ENCODE peak calls at places on chromosomes 12 and 14, in four cellular contexts. V is left cardiac atrium, Y is RPMI8226, K is non-pigmented ciliary epithelial cell. B is an unnamed sample.

GRCh38 chr14:32077081-32078029 is at the start of gene ARHGAP5:
- DNase-seq in K (no peak), V (no peak), Y (peak), B (peak)

GRCh38 chr14:65432361-65432948 is 19.9 kb downstream of the FUT8 start:
- DNase-seq in V (no peak), Y (no peak), K (no peak), B (no peak)

GRCh38 chr14:52369305-52369781 is 55.2 kb downstream of the PTGER2 start:
- DNase-seq in V (peak), K (no peak), Y (no peak), B (peak)

GRCh38 chr14:96086574-96087077 is 47.5 kb downstream of the C14orf132 start:
- DNase-seq in K (no peak), V (no peak), Y (no peak), B (no peak)

GRCh38 chr14:71497645-71498086 is 434.6 kb upstream of the RGS6 start:
- DNase-seq in Y (peak), K (no peak), V (no peak), B (no peak)

GRCh38 chr14:85535916-85536834 is 6.2 kb downstream of the FLRT2 start:
- DNase-seq in Y (no peak), V (no peak), K (no peak), B (no peak)

GRCh38 chr12:63907561-63907960 is 63.1 kb downstream of the SRGAP1 start:
- DNase-seq in V (no peak), Y (no peak), K (no peak), B (no peak)

GRCh38 chr12:45598761-45599160 is 130.7 kb upstream of the ARID2 start:
- DNase-seq in K (no peak), V (no peak), Y (no peak), B (no peak)

GRCh38 chr14:69999246-69999645 is 120.0 kb downstream of the SMOC1 start:
- DNase-seq in K (peak), Y (no peak), V (peak), B (no peak)

GRCh38 chr12:68854554-68854953 is 46.6 kb downstream of the MDM2 start:
- DNase-seq in Y (no peak), V (no peak), K (no peak), B (no peak)

GRCh38 chr14:101408077-101408831 is 153.0 kb upstream of the DIO3 start:
- DNase-seq in V (no peak), K (peak), Y (no peak), B (no peak)

GRCh38 chr12:19967001-19967400 is 401.3 kb upstream of the PDE3A start:
- DNase-seq in Y (no peak), V (no peak), K (no peak), B (no peak)

GRCh38 chr12:113467514-113468364 is 3.9 kb downstream of the LHX5 start:
- DNase-seq in K (no peak), Y (no peak), V (no peak), B (no peak)

GRCh38 chr12:27319394-27319793 is 13.2 kb upstream of the BMAL2 start:
- DNase-seq in V (no peak), K (peak), Y (no peak), B (no peak)

GRCh38 chr12:15474766-15475165 is 152.5 kb downstream of the PTPRO start:
- DNase-seq in V (no peak), K (no peak), Y (no peak), B (no peak)

GRCh38 chr12:81461163-81461562 is 298.0 kb downstream of the PPFIA2 start:
- DNase-seq in V (no peak), Y (no peak), K (no peak), B (no peak)

GRCh38 chr12:44385964-44386363 is 490.2 kb downstream of the NELL2 start:
- DNase-seq in Y (no peak), K (no peak), V (no peak), B (no peak)

GRCh38 chr12:51821423-51822260 is 26.9 kb downstream of the FIGNL2 start:
- DNase-seq in K (no peak), Y (no peak), V (peak), B (no peak)

GRCh38 chr12:90854136-90854689 is 100.8 kb downstream of the CCER1 start:
- DNase-seq in V (no peak), K (no peak), Y (peak), B (no peak)

GRCh38 chr12:132807295-132808222 is 21.1 kb downstream of the GOLGA3 start:
- DNase-seq in Y (no peak), K (no peak), V (no peak), B (no peak)

GRCh38 chr12:7190268-7191055 is 976 bp downstream of the PEX5 start:
- DNase-seq in K (no peak), V (peak), Y (peak), B (peak)

GRCh38 chr14:33914676-33915516 is 36.0 kb downstream of the EGLN3 start:
- DNase-seq in K (peak), Y (peak), V (no peak), B (no peak)

GRCh38 chr12:124855275-124855957 is 8.2 kb downstream of the SCARB1 start:
- DNase-seq in K (no peak), V (no peak), Y (no peak), B (no peak)

GRCh38 chr12:91094036-91094660 is 17.1 kb downstream of the LUM start:
- DNase-seq in K (no peak), V (no peak), Y (no peak), B (no peak)

GRCh38 chr12:55659486-55660385 is 23.0 kb downstream of the OR10P1 start:
- DNase-seq in V (peak), K (no peak), Y (peak), B (no peak)

GRCh38 chr14:105481886-105482454 is 4.7 kb upstream of the CRIP1 start:
- DNase-seq in V (peak), K (peak), Y (peak), B (peak)

GRCh38 chr12:105222326-105222655 is 13.7 kb downstream of the APPL2 start:
- DNase-seq in Y (no peak), V (no peak), K (no peak), B (no peak)

GRCh38 chr12:7042847-7043246 is 17.7 kb upstream of the C1S start:
- DNase-seq in K (no peak), Y (peak), V (no peak), B (no peak)

GRCh38 chr12:65948320-65949008 is 124.2 kb downstream of the HMGA2 start:
- DNase-seq in K (peak), V (peak), Y (no peak), B (peak)